ENCODE peak calls at places on chromosome 21, in nine cellular contexts. G is cardiac muscle cell; Q is activated CD4-positive, alpha-beta T cell treated with anti-CD3 and anti-CD28 coated beads, Interleukin-2, amount 50 U/mL, for 1 hour; U is NCI-H1694; R is NCI-H446 treated with DMSO at 0.1 percent for 48 hours; V is uterus; F is NCI-H510A; D is stromal cell of bone marrow; H is stimulated activated naive B cell treated with anti-CD40 and anti-IgM and Interleukin-4, amounts not matched to agents 10 μg/mL and 1 μg/mL and 100 μg/mL, for 72 hours. E is an unnamed sample.

GRCh38 chr21:42405064-42406059 is 1.7 kb downstream of the UBASH3A start:
- DNase-seq in G (no peak), F (no peak), V (no peak), Q (no peak), U (no peak), H (no peak), R (no peak), D (no peak), E (no peak)

GRCh38 chr21:31426235-31426797 is 82.3 kb upstream of the TIAM1 start:
- DNase-seq in F (no peak), V (no peak), Q (no peak), U (no peak), R (no peak), H (no peak), G (no peak), D (peak), E (no peak)

GRCh38 chr21:38165466-38166213 is 91.2 kb upstream of the KCNJ15 start:
- DNase-seq in U (peak), Q (no peak), F (no peak), R (peak), D (no peak), H (no peak), V (no peak), G (peak), E (no peak)

GRCh38 chr21:20661745-20662470 is 336.3 kb upstream of the NCAM2 start:
- DNase-seq in F (no peak), D (no peak), R (no peak), Q (no peak), V (no peak), U (no peak), G (no peak), H (no peak), E (no peak)

GRCh38 chr21:27802816-27803475 is 836.1 kb upstream of the ADAMTS5 start:
- DNase-seq in G (peak), V (peak), F (no peak), Q (no peak), H (no peak), D (no peak), U (peak), R (no peak), E (no peak)

GRCh38 chr21:42863504-42863870 is 15.9 kb downstream of the WDR4 start:
- DNase-seq in F (no peak), Q (no peak), G (no peak), V (no peak), R (no peak), H (no peak), D (no peak), U (no peak), E (no peak)

GRCh38 chr21:29080454-29080930 is 7.0 kb upstream of the CCT8 start:
- DNase-seq in U (no peak), G (no peak), Q (no peak), V (no peak), D (no peak), F (no peak), R (no peak), H (no peak), E (no peak)

GRCh38 chr21:43596616-43597015 is 62.7 kb downstream of the HSF2BP start:
- DNase-seq in U (no peak), R (no peak), H (no peak), V (no peak), F (no peak), Q (no peak), G (no peak), D (no peak), E (no peak)

GRCh38 chr21:26490771-26491170 is 82.3 kb downstream of the CYYR1 start:
- DNase-seq in D (no peak), F (no peak), V (no peak), R (no peak), G (no peak), Q (no peak), U (no peak), H (no peak), E (no peak)

GRCh38 chr21:44907225-44907965 is 13.3 kb downstream of the ITGB2 start:
- DNase-seq in V (no peak), Q (no peak), U (no peak), R (no peak), H (no peak), D (no peak), F (no peak), G (no peak), E (no peak)

GRCh38 chr21:31358148-31358547 is 14.1 kb upstream of the TIAM1 start:
- DNase-seq in H (peak), G (no peak), Q (no peak), U (no peak), D (no peak), F (no peak), R (no peak), V (no peak), E (no peak)

GRCh38 chr21:41952568-41953248 is 1.1 kb downstream of the C2CD2 start:
- DNase-seq in V (no peak), U (no peak), H (no peak), D (no peak), F (peak), R (no peak), Q (no peak), G (no peak), E (no peak)

GRCh38 chr21:43866659-43867331 is 1.8 kb downstream of the AGPAT3 start:
- DNase-seq in F (no peak), D (no peak), H (no peak), V (no peak), U (no peak), R (no peak), Q (peak), G (no peak), E (peak)

GRCh38 chr21:45266518-45267389 is 20.9 kb downstream of the POFUT2 start:
- DNase-seq in R (no peak), G (no peak), U (no peak), F (no peak), D (no peak), V (no peak), H (no peak), Q (peak), E (no peak)

GRCh38 chr21:28608646-28609045 is 384.0 kb downstream of the LTN1 start:
- DNase-seq in F (no peak), D (no peak), G (no peak), Q (no peak), H (no peak), R (no peak), V (no peak), U (no peak), E (no peak)

GRCh38 chr21:46543306-46543705 is 61.6 kb downstream of the S100B start:
- DNase-seq in D (no peak), Q (no peak), G (no peak), F (no peak), H (no peak), R (no peak), V (no peak), U (no peak), E (no peak)

GRCh38 chr21:34039678-34040382 is 33.5 kb upstream of the MRPS6 start:
- DNase-seq in D (no peak), G (no peak), R (no peak), Q (no peak), H (no peak), V (no peak), F (no peak), U (no peak), E (no peak)

GRCh38 chr21:41899431-41900202 is 20.5 kb upstream of the PRDM15 start:
- DNase-seq in D (no peak), U (no peak), Q (peak), F (no peak), V (no peak), H (peak), R (no peak), G (no peak), E (no peak)

GRCh38 chr21:28936036-28936435 is 56.6 kb downstream of the LTN1 start:
- DNase-seq in Q (no peak), R (no peak), F (no peak), G (no peak), U (no peak), H (no peak), V (no peak), D (no peak), E (no peak)

GRCh38 chr21:32653326-32653901 is 41.2 kb upstream of the CFAP298 start:
- DNase-seq in F (no peak), R (no peak), D (peak), G (peak), U (peak), H (peak), V (no peak), Q (peak), E (no peak)

GRCh38 chr21:38993561-38993960 is 187.8 kb downstream of the ETS2 start:
- DNase-seq in G (peak), U (no peak), Q (no peak), R (no peak), H (no peak), V (peak), F (no peak), D (peak), E (no peak)

GRCh38 chr21:38987551-38988210 is 182.0 kb downstream of the ETS2 start:
- DNase-seq in Q (no peak), R (no peak), U (no peak), G (no peak), F (no peak), D (no peak), H (no peak), V (no peak), E (no peak)